ENCODE peak calls at places on chromosomes 4 and X, in four cellular contexts. P is upper lobe of right lung, B is hepatocyte, E is heart right ventricle. V is an unnamed sample. For H3K4me1, the result is how much of the 10 kb centered on the place peaks cover.

GRCh38 chr4:25861951-25862410 is 807 bp downstream of the SEL1L3 start:
- DNase-seq in B (peak), P (no peak), E (peak), V (no peak)

GRCh38 chr4:912548-913279 is 19.4 kb downstream of the GAK start:
- DNase-seq in P (peak), E (no peak), B (no peak), V (no peak)

GRCh38 chr4:144754562-144755410 is 108.8 kb downstream of the HHIP start:
- DNase-seq in B (no peak), E (no peak), P (no peak), V (no peak)

GRCh38 chr4:123390846-123391456 is 5.6 kb upstream of the SPRY1 start:
- DNase-seq in P (no peak), E (no peak), B (peak), V (no peak)

GRCh38 chr4:137359691-137360315 is 172.5 kb downstream of the PCDH18 start:
- DNase-seq in B (peak), E (no peak), P (no peak), V (peak)

GRCh38 chr4:147076179-147076578 is 130.5 kb upstream of the TTC29 start:
- DNase-seq in E (no peak), B (peak), P (no peak), V (no peak)

GRCh38 chrX:7216981-7217587 is 69.1 kb upstream of the PUDP start:
- DNase-seq in E (no peak), P (no peak), B (no peak), V (no peak)

GRCh38 chr4:19999331-19999730 is 252.4 kb upstream of the SLIT2 start:
- DNase-seq in B (no peak), P (no peak), E (no peak), V (no peak)

GRCh38 chrX:95346854-95347253 is 1337.8 kb upstream of the DIAPH2 start:
- DNase-seq in P (no peak), B (no peak), E (no peak), V (no peak)

GRCh38 chrX:26922278-26922677 is 540.9 kb downstream of the PPP4R3C start:
- DNase-seq in B (no peak), P (no peak), E (no peak), V (no peak)

GRCh38 chr4:76376534-76376933 is 44.4 kb downstream of the CCDC158 start:
- DNase-seq in P (no peak), B (peak), E (no peak), V (no peak)

GRCh38 chr4:38115601-38116000 is 155.4 kb downstream of the PTTG2 start:
- DNase-seq in P (no peak), E (no peak), B (no peak), V (no peak)

GRCh38 chr4:29588615-29589014 is 1131.6 kb upstream of the PCDH7 start:
- DNase-seq in B (no peak), E (no peak), P (no peak), V (no peak)

GRCh38 chrX:73268463-73268862 is 53.8 kb upstream of the NAP1L2 start:
- DNase-seq in B (no peak), P (no peak), E (no peak), V (no peak)

GRCh38 chrX:38335382-38335781 is 8.1 kb upstream of the RPGR start:
- DNase-seq in B (no peak), E (no peak), P (no peak), V (no peak)
- TF ChIP-seq CTCF in B (peak), E (peak), P (no peak), V (no peak)

GRCh38 chr4:99822734-99823133 is 6.1 kb downstream of the DAPP1 start:
- DNase-seq in B (no peak), P (no peak), E (no peak), V (no peak)
- H3K4me1 ChIP-seq in B (under half), P (under half), E (under half), V (under half)

GRCh38 chr4:172869621-172870268 is 298.9 kb upstream of the GALNT7 start:
- DNase-seq in E (no peak), B (no peak), P (no peak), V (no peak)

GRCh38 chr4:172868271-172868670 is 300.3 kb upstream of the GALNT7 start:
- DNase-seq in B (no peak), E (no peak), P (no peak), V (no peak)

GRCh38 chr4:172865531-172866127 is 303.0 kb upstream of the GALNT7 start:
- DNase-seq in P (no peak), E (no peak), B (no peak), V (no peak)

GRCh38 chr4:172866421-172866820 is 302.2 kb upstream of the GALNT7 start:
- DNase-seq in E (no peak), P (no peak), B (no peak), V (no peak)

GRCh38 chr4:172871381-172871780 is 297.2 kb upstream of the GALNT7 start:
- DNase-seq in B (no peak), P (no peak), E (no peak), V (no peak)
- TF ChIP-seq CTCF in B (no peak), P (no peak), E (no peak), V (no peak)

GRCh38 chr4:85865256-85865655 is 390.3 kb downstream of the ARHGAP24 start:
- DNase-seq in E (no peak), B (no peak), P (no peak), V (no peak)

GRCh38 chr4:85862896-85863295 is 387.9 kb downstream of the ARHGAP24 start:
- DNase-seq in P (no peak), E (no peak), B (no peak), V (no peak)

GRCh38 chr4:85866508-85866907 is 391.6 kb downstream of the ARHGAP24 start:
- DNase-seq in P (no peak), E (no peak), B (no peak), V (no peak)

GRCh38 chr4:85867281-85867680 is 392.3 kb downstream of the ARHGAP24 start:
- DNase-seq in P (no peak), B (no peak), E (no peak), V (no peak)

GRCh38 chr4:85864806-85865205 is 389.9 kb downstream of the ARHGAP24 start:
- DNase-seq in E (no peak), P (no peak), B (no peak), V (no peak)
- H3K4me1 ChIP-seq in E (under half), P (under half), B (under half), V (under half)

GRCh38 chrX:136607236-136607635 is 40.7 kb upstream of the CD40LG start:
- DNase-seq in P (no peak), E (no peak), B (no peak), V (no peak)

DNA sequence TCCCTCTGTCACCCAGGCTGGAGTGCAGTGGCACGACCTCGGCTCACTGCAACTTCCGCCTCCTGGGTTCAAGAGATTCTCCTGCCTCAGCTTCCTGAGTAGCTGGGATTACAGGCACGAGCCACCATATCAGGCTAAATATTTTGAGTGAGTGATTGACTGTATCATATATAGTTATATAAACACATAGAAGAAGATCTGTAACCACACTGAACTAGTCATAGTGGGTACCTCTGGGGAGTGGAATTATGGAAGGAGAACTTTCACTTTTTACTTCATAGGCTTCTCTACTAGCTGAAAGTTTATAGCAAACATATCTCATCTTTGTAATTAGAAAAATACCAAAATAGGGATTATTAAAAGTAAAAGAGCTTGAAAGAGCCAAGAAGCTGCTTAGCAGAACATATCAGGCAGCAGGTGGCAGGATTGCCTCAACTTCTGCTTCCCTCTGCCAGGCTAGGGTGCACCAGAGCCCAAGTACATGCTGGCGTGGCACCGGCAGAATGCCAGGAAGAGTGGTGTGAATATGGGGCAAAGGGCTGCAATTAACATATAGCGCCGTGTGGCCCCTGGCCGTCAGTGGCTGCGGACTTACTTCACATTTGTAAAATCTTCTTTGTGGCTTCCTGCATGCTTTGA is 39.5 kb upstream of the CD40LG start:
- DNase-seq in E (peak), B (no peak), P (peak), V (no peak)
- TF ChIP-seq CTCF in E (no peak), B (peak), P (peak), V (no peak)

GRCh38 chrX:22800806-22801205 is 199.0 kb upstream of the DDX53 start:
- DNase-seq in B (no peak), P (no peak), E (no peak), V (no peak)

GRCh38 chrX:22800360-22800759 is 199.4 kb upstream of the DDX53 start:
- DNase-seq in P (no peak), B (peak), E (no peak), V (no peak)

GRCh38 chrX:22795680-22796079 is 204.1 kb upstream of the DDX53 start:
- DNase-seq in P (no peak), E (no peak), B (no peak), V (no peak)
- H3K4me1 ChIP-seq in P (under half), E (under half), B (under half), V (under half)

DNA sequence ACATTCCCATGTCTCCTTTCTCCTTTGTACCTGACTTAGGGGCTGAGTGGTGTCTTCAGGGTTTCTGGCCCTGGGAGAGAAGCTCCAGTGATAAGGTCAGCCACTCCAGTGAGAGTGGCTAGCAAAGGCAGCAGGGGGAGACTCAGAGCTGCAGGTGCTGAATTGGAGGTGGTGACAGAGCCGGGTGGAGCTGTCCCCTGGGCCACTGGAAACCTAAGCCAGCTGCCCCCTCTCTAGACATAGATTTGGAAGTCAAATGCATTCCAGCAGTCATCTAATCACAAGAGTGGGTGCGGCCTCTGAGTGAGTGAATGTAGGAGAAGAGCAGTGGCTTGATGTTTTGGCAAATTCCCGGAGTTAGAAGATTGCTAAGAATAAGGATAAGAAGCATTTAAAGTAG is 28.5 kb downstream of the TRIM2 start:
- DNase-seq in E (peak), P (no peak), B (peak), V (no peak)
- TF ChIP-seq CTCF in E (peak), P (peak), B (peak), V (no peak)

GRCh38 chr4:2794707-2795557 is 2.0 kb downstream of the SH3BP2 start:
- DNase-seq in E (no peak), P (peak), B (peak), V (no peak)
- H3K4me1 ChIP-seq in E (half or more), P (half or more), B (under half), V (under half)

DNA sequence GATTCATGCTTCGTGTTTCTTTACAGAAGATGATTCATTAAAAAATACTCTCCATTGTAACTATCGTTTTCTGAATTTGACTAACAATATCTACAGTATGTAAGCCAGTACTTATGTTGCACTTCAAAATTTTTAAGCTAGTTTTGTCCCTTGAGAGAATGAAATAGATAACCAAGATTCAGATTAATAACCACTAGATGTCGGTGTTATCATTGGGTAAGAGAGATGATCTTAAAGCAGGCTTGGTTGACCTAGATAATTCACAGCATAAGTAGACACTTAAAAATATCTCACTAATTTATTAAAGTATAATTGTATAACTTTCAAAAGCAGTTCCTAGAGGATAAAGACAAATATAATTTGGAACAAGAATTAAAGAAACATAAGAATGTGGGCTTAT is 430.9 kb downstream of the C4orf33 start:
- DNase-seq in E (no peak), P (no peak), B (no peak), V (no peak)
- TF ChIP-seq CTCF in E (peak), P (peak), B (peak), V (no peak)

V was measured in uterus.